ENCODE peak calls at places on chromosomes 12 and 14, in four cellular contexts. One of them, this sample, is unnamed.

GRCh38 chr12:119988440-119988787 is 622 bp upstream of the BICDL1 start:
- DNase-seq in GM12891: no peak
- DNase-seq in K562: no peak
- DNase-seq in HL-60: peak; percentile 3
- DNase-seq in this sample: no peak

GRCh38 chr12:106106892-106107291 is 31.9 kb downstream of the NUAK1 start:
- DNase-seq in GM12891: no peak
- DNase-seq in K562: no peak
- DNase-seq in HL-60: no peak
- DNase-seq in this sample: no peak

GRCh38 chr12:67541625-67541991 is 106.9 kb upstream of the DYRK2 start:
- DNase-seq in GM12891: no peak
- DNase-seq in K562: no peak
- DNase-seq in HL-60: no peak
- DNase-seq in this sample: no peak

GRCh38 chr12:100293017-100293416 is 26.0 kb downstream of the SCYL2 start:
- DNase-seq in HL-60: no peak
- DNase-seq in GM12891: no peak
- DNase-seq in K562: no peak
- DNase-seq in this sample: no peak

GRCh38 chr12:53474819-53475218 is 22.9 kb downstream of the PCBP2 start:
- DNase-seq in GM12891: no peak
- DNase-seq in K562: no peak
- DNase-seq in HL-60: no peak
- DNase-seq in this sample: no peak

GRCh38 chr12:89663577-89664357 is 44.9 kb downstream of the ATP2B1 start:
- DNase-seq in GM12891: no peak
- DNase-seq in K562: peak; percentile 40
- DNase-seq in HL-60: no peak
- DNase-seq in this sample: peak; percentile 37

GRCh38 chr12:112151766-112152541 is 26.6 kb downstream of the TRAFD1 start:
- DNase-seq in K562: no peak
- DNase-seq in HL-60: no peak
- DNase-seq in GM12891: no peak
- DNase-seq in this sample: no peak

GRCh38 chr14:105088812-105089745 is 23.8 kb upstream of the GPR132 start:
- DNase-seq in HL-60: no peak
- DNase-seq in GM12891: no peak
- DNase-seq in K562: no peak
- DNase-seq in this sample: no peak

GRCh38 chr12:88247241-88247643 is 105.1 kb downstream of the TMTC3 start:
- DNase-seq in GM12891: no peak
- DNase-seq in K562: no peak
- DNase-seq in HL-60: no peak
- DNase-seq in this sample: no peak

GRCh38 chr14:69651653-69652052 is 40.3 kb downstream of the SUSD6 start:
- DNase-seq in HL-60: no peak
- DNase-seq in GM12891: no peak
- DNase-seq in K562: no peak
- DNase-seq in this sample: no peak

GRCh38 chr14:93571275-93571674 is 140.5 kb downstream of the UNC79 start:
- DNase-seq in HL-60: no peak
- DNase-seq in GM12891: no peak
- DNase-seq in K562: no peak
- DNase-seq in this sample: no peak

GRCh38 chr12:4771960-4772566 is 51.9 kb downstream of the GALNT8 start:
- DNase-seq in HL-60: no peak
- DNase-seq in GM12891: no peak
- DNase-seq in K562: no peak
- DNase-seq in this sample: no peak

GRCh38 chr12:67484788-67485480 is 163.6 kb upstream of the DYRK2 start:
- DNase-seq in K562: no peak
- DNase-seq in GM12891: no peak
- DNase-seq in HL-60: no peak
- DNase-seq in this sample: peak; percentile 16

GRCh38 chr14:60247994-60248696 is 876 bp upstream of the PPM1A start:
- DNase-seq in K562: peak; percentile 62
- DNase-seq in GM12891: peak; percentile 57
- DNase-seq in HL-60: peak; percentile 94
- DNase-seq in this sample: peak; percentile 84

GRCh38 chr14:65879218-65880009 is 466.9 kb downstream of the FUT8 start:
- DNase-seq in GM12891: no peak
- DNase-seq in HL-60: peak; percentile 17
- DNase-seq in K562: no peak
- DNase-seq in this sample: no peak

GRCh38 chr12:644293-644639 is 19.0 kb downstream of the NINJ2 start:
- DNase-seq in GM12891: no peak
- DNase-seq in HL-60: no peak
- DNase-seq in K562: no peak
- DNase-seq in this sample: no peak

GRCh38 chr12:27999521-27999920 is 27.0 kb upstream of the PTHLH start:
- DNase-seq in HL-60: no peak
- DNase-seq in K562: no peak
- DNase-seq in GM12891: no peak
- DNase-seq in this sample: no peak

GRCh38 chr14:23024612-23025075 is 10.1 kb downstream of the PSMB5 start:
- DNase-seq in HL-60: no peak
- DNase-seq in GM12891: no peak
- DNase-seq in K562: no peak
- DNase-seq in this sample: no peak

GRCh38 chr14:54025661-54026060 is 69.0 kb upstream of the BMP4 start:
- DNase-seq in K562: no peak
- DNase-seq in GM12891: no peak
- DNase-seq in HL-60: no peak
- DNase-seq in this sample: no peak

GRCh38 chr12:3042394-3042793 is 34.8 kb upstream of the TSPAN9 start:
- DNase-seq in HL-60: peak; percentile 83
- DNase-seq in GM12891: no peak
- DNase-seq in K562: no peak
- DNase-seq in this sample: no peak

GRCh38 chr12:132395192-132395907 is 66.0 kb upstream of the GALNT9 start:
- DNase-seq in HL-60: no peak
- DNase-seq in K562: no peak
- DNase-seq in GM12891: no peak
- DNase-seq in this sample: no peak

GRCh38 chr12:95213928-95214327 is 3.3 kb downstream of the FGD6 start:
- DNase-seq in HL-60: no peak
- DNase-seq in K562: no peak
- DNase-seq in GM12891: no peak
- DNase-seq in this sample: no peak

GRCh38 chr12:12918781-12919180 is 27.4 kb downstream of the GPRC5A start:
- DNase-seq in HL-60: no peak
- DNase-seq in K562: no peak
- DNase-seq in GM12891: no peak
- DNase-seq in this sample: no peak

GRCh38 chr12:53561590-53561953 is 54.3 kb upstream of the NPFF start:
- DNase-seq in K562: no peak
- DNase-seq in GM12891: no peak
- DNase-seq in HL-60: no peak
- DNase-seq in this sample: no peak

GRCh38 chr12:116559330-116560080 is at the start of gene MAP1LC3B2:
- DNase-seq in GM12891: peak; percentile 43
- DNase-seq in K562: peak; percentile 87
- DNase-seq in HL-60: peak; percentile 97
- DNase-seq in this sample: peak; percentile 97

GRCh38 chr12:12511021-12511783 is 51.5 kb downstream of the DUSP16 start:
- DNase-seq in K562: no peak
- DNase-seq in GM12891: no peak
- DNase-seq in HL-60: no peak
- DNase-seq in this sample: no peak

GRCh38 chr14:52380294-52380693 is 66.2 kb downstream of the PTGER2 start:
- DNase-seq in K562: no peak
- DNase-seq in GM12891: peak; percentile 6
- DNase-seq in HL-60: no peak
- DNase-seq in this sample: peak; percentile 25

GRCh38 chr14:56650075-56650474 is 70.5 kb downstream of the TMEM260 start:
- DNase-seq in HL-60: no peak
- DNase-seq in K562: no peak
- DNase-seq in GM12891: no peak
- DNase-seq in this sample: no peak

GRCh38 chr14:104315169-104315568 is 176.8 kb downstream of the KIF26A start:
- DNase-seq in HL-60: no peak
- DNase-seq in K562: no peak
- DNase-seq in GM12891: no peak
- DNase-seq in this sample: no peak

GRCh38 chr12:14773685-14774073 is 29.6 kb downstream of the WBP11 start:
- DNase-seq in HL-60: no peak
- DNase-seq in K562: no peak
- DNase-seq in GM12891: no peak
- DNase-seq in this sample: peak; percentile 48

GRCh38 chr14:23829736-23830474 is 123.7 kb upstream of the DHRS4 start:
- DNase-seq in K562: no peak
- DNase-seq in HL-60: no peak
- DNase-seq in GM12891: no peak
- DNase-seq in this sample: no peak

GRCh38 chr12:120669055-120669828 is 17.7 kb upstream of the MLEC start:
- DNase-seq in HL-60: no peak
- DNase-seq in GM12891: no peak
- DNase-seq in K562: no peak
- DNase-seq in this sample: peak; percentile 79

GRCh38 chr12:32379667-32380066 is 19.7 kb upstream of the FGD4 start:
- DNase-seq in HL-60: no peak
- DNase-seq in GM12891: no peak
- DNase-seq in K562: no peak
- DNase-seq in this sample: no peak

GRCh38 chr14:103456167-103456835 is 66.3 kb downstream of the CKB start:
- DNase-seq in K562: no peak
- DNase-seq in GM12891: no peak
- DNase-seq in HL-60: no peak
- DNase-seq in this sample: no peak

GRCh38 chr12:123064885-123065619 is 84.6 kb downstream of the ARL6IP4 start:
- DNase-seq in HL-60: no peak
- DNase-seq in K562: no peak
- DNase-seq in GM12891: no peak
- DNase-seq in this sample: no peak

GRCh38 chr12:50052964-50053363 is 4.4 kb upstream of the ASIC1 start:
- DNase-seq in GM12891: no peak
- DNase-seq in HL-60: no peak
- DNase-seq in K562: no peak
- DNase-seq in this sample: no peak
- TF ChIP-seq SPI1 in GM12891: no peak
- TF ChIP-seq SPI1 in HL-60: no peak
- TF ChIP-seq SPI1 in K562: no peak
- TF ChIP-seq SPI1 in this sample: no peak

GRCh38 chr14:81509321-81509720 is 24.3 kb downstream of the SEL1L start:
- DNase-seq in HL-60: no peak
- DNase-seq in K562: no peak
- DNase-seq in GM12891: no peak
- DNase-seq in this sample: no peak

GRCh38 chr14:81504864-81505263 is 28.8 kb downstream of the SEL1L start:
- DNase-seq in HL-60: no peak
- DNase-seq in K562: no peak
- DNase-seq in GM12891: no peak
- DNase-seq in this sample: no peak

GRCh38 chr14:81511110-81511900 is 22.3 kb downstream of the SEL1L start:
- DNase-seq in K562: no peak
- DNase-seq in GM12891: no peak
- DNase-seq in HL-60: peak; percentile 37
- DNase-seq in this sample: no peak

GRCh38 chr14:81506512-81506911 is 27.1 kb downstream of the SEL1L start:
- DNase-seq in GM12891: no peak
- DNase-seq in K562: no peak
- DNase-seq in HL-60: no peak
- DNase-seq in this sample: no peak

GRCh38 chr14:81509838-81510452 is 23.7 kb downstream of the SEL1L start:
- DNase-seq in GM12891: no peak
- DNase-seq in K562: no peak
- DNase-seq in HL-60: no peak
- DNase-seq in this sample: no peak
- TF ChIP-seq SPI1 in GM12891: no peak
- TF ChIP-seq SPI1 in K562: no peak
- TF ChIP-seq SPI1 in HL-60: no peak
- TF ChIP-seq SPI1 in this sample: no peak

DNA sequence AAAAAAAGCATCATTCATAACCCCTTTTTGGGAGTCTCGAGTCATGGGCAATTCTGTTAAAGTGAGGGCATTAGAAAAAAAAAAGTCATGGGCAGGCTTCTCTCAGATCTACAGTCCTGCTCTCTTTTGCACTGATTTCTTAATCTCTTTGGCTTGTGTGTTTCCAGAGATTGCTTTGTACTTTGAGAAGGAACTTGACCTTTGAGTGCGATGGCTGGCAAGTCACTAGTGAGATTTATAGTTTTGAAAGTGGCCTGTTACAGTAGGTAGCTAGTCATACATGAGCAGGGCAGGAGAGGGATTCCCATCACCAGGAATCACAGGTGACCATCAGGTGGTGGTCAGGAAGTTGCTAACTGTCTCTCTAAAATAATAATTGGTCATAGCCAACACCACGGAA is 119.6 kb downstream of the KCNMB4 start:
- DNase-seq in HL-60: no peak
- DNase-seq in K562: no peak
- DNase-seq in GM12891: no peak
- DNase-seq in this sample: no peak
- TF ChIP-seq SPI1 in HL-60: no peak
- TF ChIP-seq SPI1 in K562: no peak
- TF ChIP-seq SPI1 in GM12891: no peak
- TF ChIP-seq SPI1 in this sample: no peak

GRCh38 chr12:25868193-25868592 is 90.3 kb upstream of the RASSF8 start:
- DNase-seq in K562: no peak
- DNase-seq in HL-60: no peak
- DNase-seq in GM12891: no peak
- DNase-seq in this sample: no peak

GRCh38 chr12:25866586-25867378 is 91.7 kb upstream of the RASSF8 start:
- DNase-seq in HL-60: no peak
- DNase-seq in GM12891: no peak
- DNase-seq in K562: no peak
- DNase-seq in this sample: no peak

GRCh38 chr12:25861226-25861625 is 97.3 kb upstream of the RASSF8 start:
- DNase-seq in K562: no peak
- DNase-seq in HL-60: no peak
- DNase-seq in GM12891: no peak
- DNase-seq in this sample: no peak

GRCh38 chr12:25859976-25860375 is 98.5 kb upstream of the RASSF8 start:
- DNase-seq in HL-60: no peak
- DNase-seq in GM12891: no peak
- DNase-seq in K562: no peak
- DNase-seq in this sample: no peak

DNA sequence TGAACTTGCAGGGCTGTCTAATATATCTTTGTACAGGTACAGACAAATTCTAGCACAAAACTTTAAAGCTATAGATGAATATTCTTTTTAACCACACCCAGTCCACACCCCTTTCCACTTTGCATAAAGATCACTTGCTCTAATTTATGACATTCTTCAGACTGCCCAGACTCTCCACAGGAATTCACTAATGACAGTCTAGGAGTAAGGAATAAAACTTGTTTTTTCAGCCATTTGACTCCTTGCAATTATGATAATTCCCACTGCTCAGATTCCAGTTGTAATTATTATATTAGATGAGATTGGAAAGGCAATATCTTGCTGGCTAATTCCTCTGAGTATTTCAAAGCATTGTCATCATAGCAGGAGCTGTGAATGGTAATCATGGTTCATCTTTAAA is 94.2 kb upstream of the RASSF8 start:
- DNase-seq in HL-60: no peak
- DNase-seq in GM12891: no peak
- DNase-seq in K562: no peak
- DNase-seq in this sample: no peak
- TF ChIP-seq SPI1 in HL-60: no peak
- TF ChIP-seq SPI1 in GM12891: no peak
- TF ChIP-seq SPI1 in K562: no peak
- TF ChIP-seq SPI1 in this sample: no peak

GRCh38 chr12:107533218-107533617 is 152.4 kb upstream of the PWP1 start:
- DNase-seq in GM12891: no peak
- DNase-seq in HL-60: no peak
- DNase-seq in K562: no peak
- DNase-seq in this sample: peak; percentile 17
- TF ChIP-seq SPI1 in GM12891: no peak
- TF ChIP-seq SPI1 in HL-60: no peak
- TF ChIP-seq SPI1 in K562: no peak
- TF ChIP-seq SPI1 in this sample: no peak

This sample was measured in GM12878.